ENCODE peak calls at places on chromosomes 16 and 17, in five cellular contexts. R is PC-9, X is prostate gland, L is dorsolateral prefrontal cortex, Y is adrenal gland. I is an unnamed sample.

GRCh38 chr17:80263253-80264047 is 2.8 kb downstream of the RNF213 start:
- DNase-seq in R (no peak), X (peak), L (no peak), Y (peak), I (peak)

GRCh38 chr16:31099860-31100638 is 5.5 kb upstream of the VKORC1 start:
- DNase-seq in R (no peak), X (no peak), L (no peak), Y (no peak), I (no peak)

GRCh38 chr17:48382989-48383388 is 47.0 kb downstream of the SKAP1 start:
- DNase-seq in R (no peak), X (no peak), L (no peak), Y (no peak), I (no peak)

GRCh38 chr16:85553436-85554113 is 59.5 kb upstream of the GSE1 start:
- DNase-seq in R (peak), X (no peak), L (no peak), Y (peak), I (peak)

GRCh38 chr17:59221159-59221847 is 992 bp downstream of the GDPD1 start:
- DNase-seq in R (no peak), X (no peak), L (no peak), Y (no peak), I (no peak)

GRCh38 chr17:80729016-80729415 is 184.4 kb downstream of the RPTOR start:
- DNase-seq in R (no peak), X (no peak), L (no peak), Y (no peak), I (no peak)

GRCh38 chr17:61325382-61326073 is 74.1 kb upstream of the TBX2 start:
- DNase-seq in R (no peak), X (no peak), L (no peak), Y (no peak), I (no peak)

GRCh38 chr17:32335647-32336046 is 6.3 kb downstream of the C17orf75 start:
- DNase-seq in R (no peak), X (no peak), L (no peak), Y (no peak), I (no peak)

GRCh38 chr17:59565959-59566324 is 532 bp downstream of the DHX40 start:
- DNase-seq in R (peak), X (peak), L (peak), Y (peak), I (peak)

GRCh38 chr16:55642611-55643010 is 13.2 kb upstream of the SLC6A2 start:
- DNase-seq in R (no peak), X (no peak), L (no peak), Y (no peak), I (no peak)

GRCh38 chr17:7283471-7284216 is 2.1 kb downstream of the SLC2A4 start:
- DNase-seq in R (no peak), X (no peak), L (no peak), Y (no peak), I (no peak)

GRCh38 chr17:59754547-59754946 is 47.1 kb downstream of the VMP1 start:
- DNase-seq in R (peak), X (no peak), L (no peak), Y (no peak), I (peak)

GRCh38 chr17:80474231-80474932 is 2.0 kb downstream of the NPTX1 start:
- DNase-seq in R (no peak), X (peak), L (no peak), Y (no peak), I (peak)

GRCh38 chr16:60261425-60261824 is 1527.3 kb upstream of the GOT2 start:
- DNase-seq in R (no peak), X (no peak), L (no peak), Y (no peak), I (no peak)

GRCh38 chr17:35074711-35075707 is 11.5 kb upstream of the RFFL start:
- DNase-seq in R (no peak), X (no peak), L (no peak), Y (no peak), I (no peak)

GRCh38 chr17:56866076-56866475 is 32.1 kb downstream of the DGKE start:
- DNase-seq in R (no peak), X (no peak), L (no peak), Y (no peak), I (no peak)

GRCh38 chr17:68394608-68395331 is 62.5 kb downstream of the WIPI1 start:
- DNase-seq in R (no peak), X (no peak), L (no peak), Y (no peak), I (no peak)

GRCh38 chr16:3662601-3663000 is 8.1 kb downstream of the DNASE1 start:
- DNase-seq in R (no peak), X (no peak), L (no peak), Y (no peak), I (no peak)

GRCh38 chr17:82830249-82830661 is 9.6 kb downstream of the ZNF750 start:
- DNase-seq in R (no peak), X (no peak), L (peak), Y (no peak), I (no peak)

GRCh38 chr17:61856078-61856477 is 7.2 kb downstream of the BRIP1 start:
- DNase-seq in R (no peak), X (no peak), L (no peak), Y (no peak), I (no peak)

GRCh38 chr16:55222436-55222835 is 101.6 kb upstream of the IRX6 start:
- DNase-seq in R (no peak), X (no peak), L (no peak), Y (no peak), I (no peak)

GRCh38 chr16:9677301-9677653 is 505.0 kb downstream of the GRIN2A start:
- DNase-seq in R (no peak), X (no peak), L (no peak), Y (no peak), I (no peak)

GRCh38 chr16:1769402-1770300 is 1.7 kb downstream of the NME3 start:
- DNase-seq in R (no peak), X (no peak), L (no peak), Y (no peak), I (no peak)

GRCh38 chr17:66098040-66098439 is 93.9 kb downstream of the CEP112 start:
- DNase-seq in R (no peak), X (no peak), L (no peak), Y (no peak), I (no peak)

GRCh38 chr16:4212934-4213296 is 29.0 kb downstream of the SRL start:
- DNase-seq in R (peak), X (no peak), L (no peak), Y (no peak), I (peak)

GRCh38 chr17:81309859-81310839 is 15.0 kb upstream of the SLC38A10 start:
- DNase-seq in R (no peak), X (no peak), L (no peak), Y (no peak), I (no peak)

GRCh38 chr17:61389670-61390478 is 9.8 kb upstream of the TBX2 start:
- DNase-seq in R (no peak), X (no peak), L (no peak), Y (no peak), I (no peak)

GRCh38 chr16:17420821-17421220 is 49.9 kb downstream of the XYLT1 start:
- DNase-seq in R (no peak), X (no peak), L (no peak), Y (no peak), I (no peak)

GRCh38 chr16:31697744-31698125 is 170.0 kb downstream of the AHSP start:
- DNase-seq in R (no peak), X (no peak), L (no peak), Y (no peak), I (no peak)

GRCh38 chr16:66081967-66082366 is 284.5 kb upstream of the CDH5 start:
- DNase-seq in R (peak), X (no peak), L (no peak), Y (no peak), I (peak)

GRCh38 chr17:27845264-27846041 is 45.1 kb upstream of the NOS2 start:
- DNase-seq in R (no peak), X (no peak), L (no peak), Y (no peak), I (no peak)

GRCh38 chr16:87487361-87487924 is 5.4 kb downstream of the ZCCHC14 start:
- DNase-seq in R (no peak), X (no peak), L (no peak), Y (no peak), I (peak)

GRCh38 chr17:79862259-79862658 is 23.0 kb upstream of the CBX4 start:
- DNase-seq in R (no peak), X (no peak), L (no peak), Y (no peak), I (no peak)

GRCh38 chr17:20173091-20173490 is 163.9 kb downstream of the SPECC1 start:
- DNase-seq in R (no peak), X (no peak), L (no peak), Y (no peak), I (no peak)

GRCh38 chr17:66644311-66644710 is 190.6 kb upstream of the CACNG5 start:
- DNase-seq in R (no peak), X (no peak), L (no peak), Y (no peak), I (no peak)

GRCh38 chr16:57709663-57710062 is 15.1 kb downstream of the DRC7 start:
- DNase-seq in R (no peak), X (no peak), L (no peak), Y (no peak), I (no peak)
- TF ChIP-seq CTCF in R (no peak), X (no peak), L (no peak), Y (no peak), I (no peak)

DNA sequence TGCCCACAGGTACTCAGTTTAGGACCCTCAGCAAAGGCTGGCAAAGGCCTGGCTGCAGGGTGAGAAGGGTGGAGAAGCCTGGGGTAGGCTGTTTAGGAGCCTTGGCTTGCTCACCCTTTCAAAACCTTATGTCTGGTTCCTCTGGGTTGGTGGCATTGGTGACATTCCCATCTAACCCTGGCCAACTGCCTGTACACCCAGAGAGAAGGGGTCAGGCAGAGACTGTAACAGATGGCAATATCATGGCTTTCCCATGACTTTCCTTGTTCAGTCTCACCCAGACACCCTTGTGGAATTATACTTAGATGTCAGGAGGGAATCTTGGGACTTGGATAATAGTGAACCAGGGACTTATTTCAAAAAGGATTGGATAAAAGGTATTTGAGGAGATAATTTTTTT is 18.5 kb upstream of the LLGL1 start:
- DNase-seq in R (no peak), X (no peak), L (no peak), Y (no peak), I (no peak)
- H3K27ac ChIP-seq in R (no peak), X (no peak), L (no peak), Y (no peak), I (peak)

GRCh38 chr16:50862818-50863672 is 121.2 kb downstream of the CYLD start:
- DNase-seq in R (no peak), X (no peak), L (peak), Y (no peak), I (no peak)
- TF ChIP-seq CTCF in R (no peak), X (no peak), L (peak), Y (no peak), I (no peak)

GRCh38 chr17:75428775-75429469 is 23.4 kb upstream of the GRB2 start:
- DNase-seq in R (peak), X (no peak), L (no peak), Y (no peak), I (peak)

GRCh38 chr17:75433223-75433622 is 23.2 kb upstream of the TMEM94 start:
- DNase-seq in R (no peak), X (no peak), L (no peak), Y (no peak), I (no peak)

GRCh38 chr17:75430159-75430748 is 24.8 kb upstream of the GRB2 start:
- DNase-seq in R (no peak), X (no peak), L (no peak), Y (no peak), I (no peak)
- H3K27ac ChIP-seq in R (no peak), X (no peak), L (no peak), Y (no peak), I (no peak)

GRCh38 chr17:29292071-29292991 is 1.6 kb downstream of the NUFIP2 start:
- DNase-seq in R (no peak), X (peak), L (peak), Y (peak), I (peak)

GRCh38 chr17:29292992-29293889 is 707 bp downstream of the NUFIP2 start:
- DNase-seq in R (peak), X (peak), L (peak), Y (peak), I (peak)

GRCh38 chr17:29294580-29294900 is 592 bp upstream of the NUFIP2 start:
- DNase-seq in R (no peak), X (no peak), L (no peak), Y (no peak), I (no peak)

GRCh38 chr17:29295420-29295819 is 1.5 kb upstream of the NUFIP2 start:
- DNase-seq in R (no peak), X (no peak), L (no peak), Y (no peak), I (no peak)

DNA sequence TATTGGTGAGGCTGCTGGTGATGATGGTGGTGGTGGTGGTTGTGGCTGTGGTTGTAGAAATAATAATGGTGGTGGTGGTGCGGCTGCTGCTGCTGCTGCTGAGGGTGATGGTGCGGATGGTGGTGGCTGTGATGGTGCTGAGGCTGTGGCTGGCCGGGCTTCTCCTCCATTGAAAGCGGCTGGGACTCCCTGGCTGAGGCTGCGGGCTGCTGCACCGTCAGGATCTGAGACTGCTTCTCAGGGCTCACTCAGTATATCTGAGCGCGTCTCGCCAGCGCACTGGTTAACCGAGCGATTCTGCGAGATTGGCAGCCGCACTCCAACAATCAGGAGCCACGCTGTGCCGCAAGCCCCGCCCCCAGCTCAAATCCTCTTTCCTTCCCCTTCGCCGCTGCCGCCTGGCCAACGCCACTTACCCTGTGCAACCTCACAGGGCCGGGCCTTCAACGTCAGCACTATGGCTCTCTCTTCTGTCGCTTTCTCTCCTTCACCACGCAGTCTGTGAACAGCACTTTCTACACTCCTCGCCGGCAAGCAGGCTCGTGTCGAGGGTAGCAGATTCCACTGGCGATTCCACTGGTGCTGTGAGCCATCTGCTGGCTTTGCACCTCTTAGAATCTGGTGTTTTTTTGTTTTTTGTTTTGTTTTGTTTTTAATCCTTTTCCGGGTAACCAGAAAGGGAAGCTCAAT is at the start of gene NUFIP2:
- DNase-seq in R (peak), X (peak), L (peak), Y (peak), I (peak)
- TF ChIP-seq CTCF in R (no peak), X (peak), L (peak), Y (no peak), I (no peak)

GRCh38 chr17:41082565-41083136 is 1.3 kb upstream of the KRTAP4-7 start:
- DNase-seq in R (peak), X (no peak), L (no peak), Y (no peak), I (peak)
- H3K27ac ChIP-seq in R (peak), X (no peak), L (no peak), Y (no peak), I (no peak)

DNA sequence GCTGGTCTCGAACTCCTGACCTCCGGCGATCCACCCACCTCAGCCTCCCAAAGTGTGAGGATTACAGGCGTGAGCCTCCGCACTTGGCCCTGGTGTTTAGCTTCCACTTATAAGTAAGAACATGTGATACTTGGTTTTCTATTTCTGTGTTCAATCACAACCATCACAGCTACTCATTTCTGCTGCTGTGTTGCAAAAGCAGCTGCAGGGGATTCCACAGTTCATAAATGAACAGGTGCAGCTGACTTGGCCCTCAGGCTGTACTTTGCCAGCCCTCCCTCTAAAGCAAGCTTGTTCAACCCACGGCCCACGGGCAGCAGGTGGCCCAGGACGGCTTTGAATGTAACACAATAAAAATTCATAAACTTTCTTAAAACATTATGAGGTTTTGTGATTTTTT is 79.2 kb downstream of the SLC39A11 start:
- DNase-seq in R (no peak), X (no peak), L (no peak), Y (no peak), I (no peak)
- TF ChIP-seq CTCF in R (no peak), X (no peak), L (no peak), Y (no peak), I (no peak)

I was measured in RWPE1.